ENCODE peak calls at places on chromosomes 12 and 14, in nine cellular contexts. M, D, B, N, O, F, E, G and C are unnamed samples.
A peak's percentile ranks its signal among the peaks of the same experiment; 100 is the strongest.

GRCh38 chr14:44798386-44799242 is 163.1 kb downstream of the KLHL28 start:
- DNase-seq in M (no peak), D (no peak), B (no peak), N (no peak), O (no peak), F (no peak), E (no peak), G (no peak), C (no peak)

GRCh38 chr14:38481939-38482678 is 226.2 kb upstream of the CLEC14A start:
- DNase-seq in M (no peak), D (no peak), B (no peak), N (no peak), O (peak; percentile 73), F (no peak), E (no peak), G (no peak), C (no peak)

GRCh38 chr12:64544796-64545382 is 65.4 kb upstream of the RASSF3 start:
- DNase-seq in M (no peak), D (no peak), B (no peak), N (no peak), O (no peak), F (no peak), E (no peak), G (no peak), C (no peak)

GRCh38 chr12:26369588-26369987 is 174.2 kb downstream of the SSPN start:
- DNase-seq in M (no peak), D (peak; percentile 39), B (no peak), N (no peak), O (no peak), F (no peak), E (peak; percentile 44), G (peak; percentile 24), C (no peak)

GRCh38 chr12:55737581-55738112 is 5.3 kb upstream of the GDF11 start:
- DNase-seq in M (no peak), D (no peak), B (no peak), N (no peak), O (no peak), F (no peak), E (no peak), G (no peak), C (no peak)

GRCh38 chr14:77838756-77839565 is 39.1 kb downstream of the ADCK1 start:
- DNase-seq in M (no peak), D (no peak), B (no peak), N (no peak), O (no peak), F (no peak), E (no peak), G (no peak), C (no peak)

GRCh38 chr14:51157012-51157411 is 62.1 kb upstream of the TRIM9 start:
- DNase-seq in M (no peak), D (no peak), B (no peak), N (no peak), O (no peak), F (no peak), E (peak; percentile 13), G (peak; percentile 22), C (no peak)

GRCh38 chr12:38771871-38772270 is 133.5 kb downstream of the CPNE8 start:
- DNase-seq in M (no peak), D (no peak), B (no peak), N (no peak), O (no peak), F (peak; percentile 71), E (no peak), G (no peak), C (no peak)

GRCh38 chr12:110201995-110202394 is 77.8 kb downstream of the IFT81 start:
- DNase-seq in M (no peak), D (no peak), B (no peak), N (no peak), O (no peak), F (no peak), E (no peak), G (no peak), C (no peak)

DNA sequence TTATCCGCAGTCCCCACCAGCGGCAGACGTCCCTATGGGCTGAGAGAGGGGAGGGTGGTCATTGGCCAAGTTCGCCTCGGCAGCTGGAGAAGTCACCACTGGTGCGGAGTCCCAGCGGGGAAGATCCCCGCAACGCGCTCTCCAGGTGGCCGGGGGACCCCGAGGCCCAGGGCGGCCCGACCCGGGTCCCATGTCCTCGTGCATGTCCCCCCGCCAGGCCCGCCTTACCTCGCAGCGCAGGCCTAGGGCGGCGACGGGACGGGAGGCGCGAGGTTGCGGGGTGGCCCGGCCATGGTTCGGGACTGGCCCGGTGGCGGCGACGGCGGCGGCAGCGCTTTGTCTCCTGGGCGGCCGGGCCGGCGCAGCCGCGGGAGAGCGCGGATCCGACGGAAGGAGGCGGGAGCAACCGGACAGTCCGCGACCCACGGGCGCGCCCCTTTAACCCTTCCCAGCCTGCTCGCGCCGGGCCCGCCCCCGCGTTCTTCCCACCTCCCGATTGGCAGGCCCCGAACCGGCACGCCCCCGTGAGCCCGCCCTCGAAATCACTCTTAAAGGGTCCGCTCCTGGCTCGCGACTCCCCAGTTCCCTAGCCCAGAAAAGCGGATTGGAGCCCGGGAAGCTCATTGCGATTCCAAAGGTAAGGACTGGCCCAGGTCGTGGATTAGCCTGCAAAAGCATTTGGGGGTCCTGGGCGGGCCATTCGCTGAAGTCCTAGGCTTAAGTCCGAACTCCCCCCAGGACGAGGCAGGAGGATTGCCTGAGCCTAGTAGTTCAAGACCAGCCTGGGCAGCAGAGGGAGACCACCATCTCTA is at the start of gene PHETA1:
- DNase-seq in M (peak; percentile 95), D (peak; percentile 93), B (peak; percentile 97), N (peak; percentile 96), O (peak; percentile 94), F (peak; percentile 30), E (peak; percentile 95), G (peak; percentile 94), C (peak; percentile 88)
- TF ChIP-seq POLR2A in M (no peak), D (peak; percentile 47), B (no peak), N (peak; percentile 51), O (no peak), F (no peak), E (peak; percentile 59), G (peak; percentile 79), C (peak; percentile 57)

GRCh38 chr12:452667-453210 is 7.0 kb upstream of the B4GALNT3 start:
- DNase-seq in M (peak; percentile 80), D (no peak), B (peak; percentile 41), N (peak; percentile 56), O (peak; percentile 49), F (no peak), E (no peak), G (no peak), C (no peak)
- TF ChIP-seq EP300 in M (no peak), D (no peak), B (no peak), N (no peak), O (no peak), F (no peak), E (no peak), G (no peak), C (no peak)

GRCh38 chr14:30601579-30601916 is 20.6 kb upstream of the SCFD1 start:
- DNase-seq in M (no peak), D (no peak), B (no peak), N (no peak), O (no peak), F (no peak), E (no peak), G (no peak), C (no peak)

GRCh38 chr14:30597496-30597895 is 24.6 kb upstream of the SCFD1 start:
- DNase-seq in M (no peak), D (no peak), B (no peak), N (no peak), O (no peak), F (no peak), E (peak; percentile 10), G (no peak), C (no peak)

GRCh38 chr14:30596972-30597371 is 25.1 kb upstream of the SCFD1 start:
- DNase-seq in M (no peak), D (no peak), B (no peak), N (no peak), O (no peak), F (no peak), E (no peak), G (no peak), C (no peak)

GRCh38 chr14:30603402-30603801 is 18.7 kb upstream of the SCFD1 start:
- DNase-seq in M (no peak), D (no peak), B (no peak), N (no peak), O (no peak), F (no peak), E (no peak), G (no peak), C (no peak)

DNA sequence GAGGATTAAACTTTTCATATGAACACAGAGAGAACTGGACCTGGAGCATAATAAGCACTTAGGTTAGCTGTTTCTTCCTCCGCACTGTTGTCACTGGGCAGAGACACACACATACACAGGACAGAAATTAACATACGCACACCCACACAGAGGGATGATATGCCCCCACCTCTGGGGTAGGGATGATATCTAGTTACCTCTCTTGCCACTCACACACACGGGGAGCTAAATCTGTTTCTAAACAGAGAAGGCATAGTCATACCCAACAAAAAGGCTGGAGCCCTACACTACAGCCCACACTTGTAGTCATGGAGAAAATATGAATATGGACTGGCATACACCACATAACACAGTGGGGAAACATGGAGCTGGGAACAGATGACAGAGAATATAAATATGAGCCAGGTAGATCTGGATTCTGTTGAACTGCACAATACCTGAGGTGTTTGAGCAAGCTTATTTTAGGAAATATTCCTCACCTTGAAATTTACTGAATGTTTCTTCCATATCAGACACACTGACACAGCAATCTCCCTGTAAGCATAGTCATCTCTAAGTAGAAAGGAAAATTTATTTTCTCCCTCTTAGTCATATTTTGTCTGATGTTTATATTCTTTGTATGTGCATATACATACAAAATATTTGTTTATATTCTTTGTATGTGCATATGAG is 21.1 kb upstream of the SCFD1 start:
- DNase-seq in M (no peak), D (no peak), B (no peak), N (no peak), O (no peak), F (no peak), E (no peak), G (no peak), C (no peak)
- TF ChIP-seq POLR2A in M (no peak), D (no peak), B (no peak), N (no peak), O (no peak), F (no peak), E (no peak), G (no peak), C (no peak)

GRCh38 chr12:20415641-20416040 is 47.3 kb downstream of the PDE3A start:
- DNase-seq in M (no peak), D (no peak), B (no peak), N (no peak), O (no peak), F (no peak), E (no peak), G (no peak), C (no peak)

GRCh38 chr12:20410746-20411145 is 42.4 kb downstream of the PDE3A start:
- DNase-seq in M (no peak), D (no peak), B (no peak), N (no peak), O (no peak), F (no peak), E (no peak), G (no peak), C (no peak)

GRCh38 chr12:20415013-20415412 is 46.7 kb downstream of the PDE3A start:
- DNase-seq in M (no peak), D (peak; percentile 31), B (no peak), N (no peak), O (no peak), F (no peak), E (no peak), G (no peak), C (no peak)

GRCh38 chr12:20409639-20410038 is 41.3 kb downstream of the PDE3A start:
- DNase-seq in M (no peak), D (no peak), B (no peak), N (no peak), O (no peak), F (no peak), E (no peak), G (no peak), C (no peak)

GRCh38 chr12:20411309-20411708 is 43.0 kb downstream of the PDE3A start:
- DNase-seq in M (no peak), D (no peak), B (no peak), N (no peak), O (no peak), F (no peak), E (no peak), G (no peak), C (no peak)
- TF ChIP-seq EP300 in M (no peak), D (no peak), B (no peak), N (no peak), O (no peak), F (no peak), E (no peak), G (no peak), C (no peak)